ENCODE peak calls at places on chromosomes 16 and 17, in five cellular contexts. J, V, D, H and P are unnamed samples.

GRCh38 chr16:22191089-22191965 is 14.8 kb upstream of the EEF2K start:
- DNase-seq in J (peak; percentile 99), V (peak; percentile 99), D (peak; percentile 98), H (peak; percentile 91), P (peak; percentile 98)

GRCh38 chr17:64781394-64781793 is 119.3 kb upstream of the SMURF2 start:
- DNase-seq in H (no peak), J (no peak), V (no peak), D (no peak), P (no peak)

GRCh38 chr17:80831481-80831880 is 160.2 kb upstream of the CHMP6 start:
- DNase-seq in H (no peak), J (no peak), D (no peak), V (no peak), P (no peak)

GRCh38 chr17:63881935-63882601 is at the start of gene GH2:
- DNase-seq in J (no peak), H (peak; percentile 91), D (peak; percentile 61), V (peak; percentile 28), P (no peak)

GRCh38 chr16:87635541-87636049 is 33.3 kb downstream of the JPH3 start:
- DNase-seq in J (peak; percentile 5), D (peak; percentile 32), V (peak; percentile 28), H (peak; percentile 89), P (no peak)

GRCh38 chr17:12522743-12523181 is 142.9 kb upstream of the MYOCD start:
- DNase-seq in V (peak; percentile 91), D (peak; percentile 11), J (no peak), H (peak; percentile 20), P (peak; percentile 86)

GRCh38 chr17:39455919-39456318 is 4.9 kb upstream of the MED1 start:
- DNase-seq in H (no peak), J (no peak), V (no peak), D (no peak), P (no peak)

GRCh38 chr17:74670329-74670728 is 42.4 kb downstream of the CD300LF start:
- DNase-seq in J (no peak), H (no peak), D (no peak), V (no peak), P (no peak)

GRCh38 chr17:45218895-45219661 is 2.6 kb upstream of the FMNL1 start:
- DNase-seq in J (no peak), V (peak; percentile 84), H (peak; percentile 85), D (peak; percentile 89), P (peak; percentile 95)

GRCh38 chr16:48911700-48912099 is 301.7 kb upstream of the N4BP1 start:
- DNase-seq in J (no peak), D (peak; percentile 32), H (no peak), V (peak; percentile 3), P (no peak)
- TF ChIP-seq CTCF in J (no peak), D (peak; percentile 29), H (no peak), V (no peak), P (no peak)

DNA sequence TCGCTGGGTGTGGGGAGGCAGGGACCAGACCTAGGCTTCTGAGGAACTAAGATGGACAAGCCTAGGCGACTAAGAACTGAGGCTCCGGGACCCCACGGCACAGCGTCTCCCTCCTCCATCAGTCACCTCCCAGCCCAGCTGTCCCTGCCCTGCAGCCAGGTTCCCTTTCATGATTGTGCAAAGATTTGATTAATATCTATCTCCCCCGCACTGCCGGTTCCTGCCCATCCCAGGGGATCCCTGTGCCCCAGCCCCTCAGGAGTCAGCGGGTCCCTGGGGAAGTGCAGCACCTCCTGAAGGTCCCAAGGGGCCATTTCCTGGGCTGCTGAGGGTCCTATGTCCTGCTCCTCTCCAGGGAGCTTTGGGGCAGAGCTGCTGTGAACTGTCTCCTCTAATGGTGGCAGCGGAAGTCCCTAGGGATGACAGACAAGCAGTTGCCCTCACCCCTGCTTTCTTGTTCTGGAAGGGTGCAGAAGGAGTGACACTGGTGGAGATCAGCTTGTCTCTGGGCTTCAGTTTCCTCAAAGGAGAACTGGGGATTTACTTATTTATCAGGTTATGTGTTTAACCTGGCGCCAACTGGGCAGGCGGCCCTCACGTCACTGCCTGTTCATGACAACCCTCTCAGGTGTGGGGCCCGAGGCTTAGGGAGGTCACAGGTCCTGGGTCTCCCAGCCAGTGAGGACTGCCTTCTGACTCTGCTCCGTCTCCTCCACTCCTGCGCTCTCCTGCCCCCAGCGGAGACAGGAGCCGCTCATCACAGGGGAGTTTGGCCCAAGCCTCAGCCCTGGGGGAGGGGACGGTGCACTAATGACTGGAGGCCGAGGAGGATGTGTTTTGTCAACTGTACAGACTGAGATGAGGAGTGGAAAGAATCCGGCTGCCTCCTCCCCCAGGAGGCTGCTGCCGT is 1.9 kb upstream of the C16orf74 start:
- DNase-seq in J (no peak), H (no peak), D (no peak), V (peak; percentile 34), P (no peak)
- TF ChIP-seq CTCF in J (no peak), H (no peak), D (no peak), V (no peak), P (peak; percentile 23)

GRCh38 chr17:37737081-37737480 is 7.8 kb downstream of the HNF1B start:
- DNase-seq in J (no peak), D (peak; percentile 9), H (peak; percentile 41), V (peak; percentile 17), P (no peak)
- TF ChIP-seq CTCF in J (no peak), D (peak; percentile 21), H (peak; percentile 65), V (no peak), P (peak; percentile 36)

DNA sequence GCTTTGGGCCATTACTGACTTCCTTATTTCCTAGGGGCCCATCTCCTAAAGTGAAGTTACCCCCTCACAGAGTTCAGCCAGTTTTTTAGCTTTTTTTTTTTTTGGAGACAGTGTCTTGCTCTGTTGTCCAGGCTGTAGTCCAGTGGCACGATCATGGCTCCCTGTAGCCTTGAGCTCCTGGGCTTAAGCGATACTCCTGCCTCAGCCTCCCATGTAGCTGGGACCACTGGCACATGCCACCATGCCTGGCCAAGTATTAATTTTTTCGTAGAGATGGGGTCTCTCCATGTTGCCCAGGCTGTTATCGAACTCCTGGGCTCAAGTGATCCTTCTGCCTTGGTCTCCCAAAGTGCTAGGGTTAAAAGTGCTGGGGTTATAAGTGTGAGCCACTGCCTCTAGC is 49.2 kb upstream of the IL34 start:
- DNase-seq in J (no peak), H (no peak), D (no peak), V (no peak), P (no peak)
- TF ChIP-seq CTCF in J (no peak), H (no peak), D (no peak), V (no peak), P (no peak)

GRCh38 chr16:73217654-73218053 is 169.7 kb upstream of the ZFHX3 start:
- DNase-seq in V (no peak), H (no peak), J (no peak), D (no peak), P (no peak)
- TF ChIP-seq CTCF in V (no peak), H (peak; percentile 28), J (no peak), D (peak; percentile 20), P (peak; percentile 33)

GRCh38 chr16:50547340-50547865 is 793 bp upstream of the NKD1 start:
- DNase-seq in H (peak; percentile 68), J (no peak), V (no peak), D (no peak), P (no peak)
- TF ChIP-seq CTCF in H (no peak), J (peak; percentile 22), V (no peak), D (no peak), P (no peak)

DNA sequence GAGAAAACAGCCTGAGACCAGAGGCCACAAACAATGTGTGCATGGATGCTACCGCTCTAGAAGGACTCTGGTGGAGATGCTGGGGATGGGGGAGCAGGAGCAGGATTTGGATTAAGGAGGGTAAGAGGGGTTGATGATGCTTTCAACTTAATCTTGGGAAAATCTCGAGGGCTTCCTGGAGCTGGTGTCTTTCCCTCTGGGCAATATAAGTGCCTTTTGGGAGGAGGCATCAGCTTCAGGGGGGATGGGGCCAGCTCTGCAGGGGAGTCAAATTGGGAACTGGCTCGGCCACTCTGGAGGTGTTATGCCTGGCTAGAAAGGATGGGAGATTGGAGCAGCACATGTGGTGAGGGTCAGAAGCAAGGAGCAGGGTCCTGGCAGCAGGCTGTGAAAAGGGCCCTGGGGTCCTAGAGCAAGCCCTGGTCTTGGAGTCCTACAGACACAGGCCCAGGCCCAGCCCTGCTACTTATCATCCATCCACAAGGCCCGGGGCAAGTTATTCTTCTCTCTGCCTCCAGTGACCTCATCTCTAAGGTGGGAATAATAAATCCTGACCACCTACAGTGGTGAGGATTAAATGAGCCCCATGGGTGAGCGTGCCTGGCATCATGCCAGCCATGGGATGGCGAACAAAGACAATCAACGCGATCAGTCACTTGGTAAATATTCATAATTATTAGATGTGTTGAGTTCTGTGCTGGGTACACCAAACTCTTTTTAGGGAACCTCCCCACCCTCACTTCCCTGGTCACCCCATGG is 5.7 kb downstream of the KRT15 start:
- DNase-seq in H (no peak), J (no peak), V (no peak), D (no peak), P (no peak)
- TF ChIP-seq CTCF in H (no peak), J (no peak), V (no peak), D (no peak), P (no peak)

DNA sequence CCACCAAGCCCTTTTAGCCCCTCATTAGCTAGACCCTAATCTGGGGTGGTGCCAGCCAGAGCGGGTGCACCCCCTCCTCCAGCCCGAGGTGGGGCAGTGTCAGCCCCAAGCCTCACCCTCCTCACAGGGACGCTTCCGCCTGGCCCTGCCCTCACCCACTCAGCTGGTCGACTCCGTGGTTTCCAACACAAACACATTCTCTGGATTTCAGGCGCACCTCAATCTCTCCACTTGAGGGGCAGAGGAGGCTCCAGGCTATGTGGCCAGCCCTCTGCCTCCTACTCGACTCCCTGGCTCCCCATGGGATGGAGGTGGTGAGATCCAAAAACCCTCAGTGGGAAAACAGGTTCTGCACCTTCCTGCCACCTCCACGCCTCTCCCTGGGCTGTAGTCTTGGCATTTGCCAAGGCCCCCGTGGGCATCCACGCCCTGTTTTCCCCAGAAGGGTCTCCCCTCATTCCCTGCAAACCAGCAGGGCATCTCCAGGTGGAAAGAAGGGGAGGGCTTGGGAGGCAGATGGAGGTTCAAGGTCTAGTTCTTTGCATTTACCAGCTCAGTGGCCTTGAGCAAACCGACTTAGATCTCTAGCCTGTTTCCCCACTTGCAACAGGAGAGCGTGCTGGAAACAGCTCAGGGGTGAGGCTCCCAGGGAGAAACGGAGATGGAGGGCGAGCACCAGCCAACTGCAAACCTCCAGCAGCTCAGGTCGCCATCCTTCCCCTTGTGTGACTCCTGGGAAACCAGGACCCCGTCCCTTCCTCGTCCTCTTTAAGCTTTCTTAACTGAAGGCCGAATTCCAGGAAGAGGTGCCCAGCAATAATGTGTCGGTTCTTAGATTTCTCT is 1.7 kb downstream of the EMP2 start:
- DNase-seq in H (no peak), J (no peak), D (no peak), V (no peak), P (no peak)
- TF ChIP-seq CTCF in H (no peak), J (no peak), D (no peak), V (no peak), P (no peak)